ENCODE peak calls at places on chromosomes 1 and 21, in four cellular contexts. One of them, this sample, is unnamed.

GRCh38 chr1:228445867-228446584 is 29.4 kb upstream of the TRIM17 start:
- DNase-seq in bronchial epithelial cell: peak
- DNase-seq in fibroblast of the aortic adventitia: peak
- DNase-seq in BJ: no peak
- DNase-seq in this sample: no peak

GRCh38 chr1:244861683-244862082 is 2.7 kb downstream of the HNRNPU start:
- DNase-seq in fibroblast of the aortic adventitia: peak
- DNase-seq in bronchial epithelial cell: no peak
- DNase-seq in BJ: no peak
- DNase-seq in this sample: no peak

GRCh38 chr21:32423846-32424535 is 11.5 kb downstream of the EVA1C start:
- DNase-seq in fibroblast of the aortic adventitia: no peak
- DNase-seq in BJ: no peak
- DNase-seq in bronchial epithelial cell: no peak
- DNase-seq in this sample: no peak

GRCh38 chr1:203589201-203589600 is 37.4 kb upstream of the ATP2B4 start:
- DNase-seq in BJ: no peak
- DNase-seq in bronchial epithelial cell: no peak
- DNase-seq in fibroblast of the aortic adventitia: no peak
- DNase-seq in this sample: no peak

GRCh38 chr1:112575154-112575804 is 43.7 kb downstream of the ST7L start:
- DNase-seq in BJ: peak
- DNase-seq in fibroblast of the aortic adventitia: peak
- DNase-seq in bronchial epithelial cell: peak
- DNase-seq in this sample: peak

GRCh38 chr1:54814571-54814970 is 13.4 kb upstream of the TTC22 start:
- DNase-seq in BJ: no peak
- DNase-seq in bronchial epithelial cell: no peak
- DNase-seq in fibroblast of the aortic adventitia: no peak
- DNase-seq in this sample: no peak

GRCh38 chr1:94741510-94741909 is 78.6 kb upstream of the SLC44A3 start:
- DNase-seq in BJ: no peak
- DNase-seq in bronchial epithelial cell: no peak
- DNase-seq in fibroblast of the aortic adventitia: no peak
- DNase-seq in this sample: no peak

GRCh38 chr1:200437556-200438203 is 27.8 kb upstream of the ZNF281 start:
- DNase-seq in bronchial epithelial cell: no peak
- DNase-seq in BJ: no peak
- DNase-seq in fibroblast of the aortic adventitia: peak
- DNase-seq in this sample: no peak

GRCh38 chr1:75615664-75616435 is 4.9 kb upstream of the SLC44A5 start:
- DNase-seq in BJ: no peak
- DNase-seq in bronchial epithelial cell: no peak
- DNase-seq in fibroblast of the aortic adventitia: peak
- DNase-seq in this sample: no peak

GRCh38 chr1:82775402-82776000 is 974.8 kb downstream of the ADGRL2 start:
- DNase-seq in fibroblast of the aortic adventitia: peak
- DNase-seq in BJ: no peak
- DNase-seq in bronchial epithelial cell: peak
- DNase-seq in this sample: no peak

GRCh38 chr1:30342535-30343141 is 380.7 kb downstream of the MATN1 start:
- DNase-seq in bronchial epithelial cell: no peak
- DNase-seq in BJ: no peak
- DNase-seq in fibroblast of the aortic adventitia: no peak
- DNase-seq in this sample: no peak

GRCh38 chr1:4652631-4653327 is 1.6 kb upstream of the AJAP1 start:
- DNase-seq in fibroblast of the aortic adventitia: peak
- DNase-seq in bronchial epithelial cell: no peak
- DNase-seq in BJ: no peak
- DNase-seq in this sample: no peak

GRCh38 chr1:181351740-181352139 is 131.6 kb upstream of the CACNA1E start:
- DNase-seq in fibroblast of the aortic adventitia: no peak
- DNase-seq in BJ: no peak
- DNase-seq in bronchial epithelial cell: no peak
- DNase-seq in this sample: no peak

GRCh38 chr1:116497660-116498059 is 73.2 kb downstream of the CD58 start:
- DNase-seq in BJ: no peak
- DNase-seq in fibroblast of the aortic adventitia: peak
- DNase-seq in bronchial epithelial cell: no peak
- DNase-seq in this sample: no peak

GRCh38 chr1:199759268-199759724 is 268.2 kb upstream of the NR5A2 start:
- DNase-seq in fibroblast of the aortic adventitia: peak
- DNase-seq in BJ: no peak
- DNase-seq in bronchial epithelial cell: peak
- DNase-seq in this sample: no peak

GRCh38 chr1:160884579-160884978 is 401 bp downstream of the ITLN1 start:
- DNase-seq in fibroblast of the aortic adventitia: no peak
- DNase-seq in BJ: no peak
- DNase-seq in bronchial epithelial cell: peak
- DNase-seq in this sample: no peak

GRCh38 chr1:54353959-54354358 is 52.2 kb downstream of the SSBP3 start:
- DNase-seq in fibroblast of the aortic adventitia: no peak
- DNase-seq in BJ: no peak
- DNase-seq in bronchial epithelial cell: no peak
- DNase-seq in this sample: no peak

GRCh38 chr1:53025034-53025777 is 36.8 kb upstream of the PODN start:
- DNase-seq in bronchial epithelial cell: peak
- DNase-seq in BJ: peak
- DNase-seq in fibroblast of the aortic adventitia: peak
- DNase-seq in this sample: peak

GRCh38 chr1:24266398-24266941 is 52.7 kb upstream of the GRHL3 start:
- DNase-seq in bronchial epithelial cell: peak
- DNase-seq in BJ: peak
- DNase-seq in fibroblast of the aortic adventitia: peak
- DNase-seq in this sample: peak

GRCh38 chr1:116763787-116764465 is 9.7 kb downstream of the CD2 start:
- DNase-seq in fibroblast of the aortic adventitia: no peak
- DNase-seq in BJ: no peak
- DNase-seq in bronchial epithelial cell: peak
- DNase-seq in this sample: no peak

GRCh38 chr1:228350831-228351781 is 55.5 kb downstream of the TRIM11 start:
- DNase-seq in BJ: no peak
- DNase-seq in bronchial epithelial cell: no peak
- DNase-seq in fibroblast of the aortic adventitia: no peak
- DNase-seq in this sample: no peak

GRCh38 chr1:213669964-213670691 is 317.6 kb upstream of the PROX1 start:
- DNase-seq in BJ: no peak
- DNase-seq in fibroblast of the aortic adventitia: no peak
- DNase-seq in bronchial epithelial cell: no peak
- DNase-seq in this sample: no peak

GRCh38 chr1:39238476-39238875 is 34.0 kb downstream of the MACF1 start:
- DNase-seq in bronchial epithelial cell: peak
- DNase-seq in BJ: no peak
- DNase-seq in fibroblast of the aortic adventitia: peak
- DNase-seq in this sample: peak

GRCh38 chr1:1061682-1062363 is 12.3 kb downstream of the RNF223 start:
- DNase-seq in BJ: no peak
- DNase-seq in bronchial epithelial cell: no peak
- DNase-seq in fibroblast of the aortic adventitia: no peak
- DNase-seq in this sample: no peak

GRCh38 chr21:14762734-14763694 is 216.9 kb upstream of the SAMSN1 start:
- DNase-seq in BJ: no peak
- DNase-seq in bronchial epithelial cell: no peak
- DNase-seq in fibroblast of the aortic adventitia: no peak
- DNase-seq in this sample: no peak

GRCh38 chr1:116254001-116254400 is 119.0 kb upstream of the ATP1A1 start:
- DNase-seq in BJ: no peak
- DNase-seq in fibroblast of the aortic adventitia: no peak
- DNase-seq in bronchial epithelial cell: no peak
- DNase-seq in this sample: no peak

GRCh38 chr1:114282751-114283403 is 129.2 kb upstream of the SYT6 start:
- DNase-seq in bronchial epithelial cell: peak
- DNase-seq in fibroblast of the aortic adventitia: peak
- DNase-seq in BJ: peak
- DNase-seq in this sample: peak

GRCh38 chr1:182754915-182755314 is 34.7 kb upstream of the NPL start:
- DNase-seq in BJ: no peak
- DNase-seq in bronchial epithelial cell: peak
- DNase-seq in fibroblast of the aortic adventitia: no peak
- DNase-seq in this sample: no peak

GRCh38 chr1:174965006-174965971 is 34.5 kb upstream of the CACYBP start:
- DNase-seq in fibroblast of the aortic adventitia: peak
- DNase-seq in bronchial epithelial cell: peak
- DNase-seq in BJ: no peak
- DNase-seq in this sample: peak

GRCh38 chr1:174963547-174964125 is 36.1 kb upstream of the CACYBP start:
- DNase-seq in fibroblast of the aortic adventitia: no peak
- DNase-seq in BJ: no peak
- DNase-seq in bronchial epithelial cell: no peak
- DNase-seq in this sample: no peak

GRCh38 chr1:174964261-174964984 is 35.3 kb upstream of the CACYBP start:
- DNase-seq in bronchial epithelial cell: peak
- DNase-seq in BJ: no peak
- DNase-seq in fibroblast of the aortic adventitia: peak
- DNase-seq in this sample: no peak

GRCh38 chr1:174967845-174968705 is 31.7 kb upstream of the CACYBP start:
- DNase-seq in bronchial epithelial cell: no peak
- DNase-seq in BJ: no peak
- DNase-seq in fibroblast of the aortic adventitia: no peak
- DNase-seq in this sample: no peak

GRCh38 chr1:174966000-174966572 is 33.7 kb upstream of the CACYBP start:
- DNase-seq in fibroblast of the aortic adventitia: peak
- DNase-seq in bronchial epithelial cell: peak
- DNase-seq in BJ: no peak
- DNase-seq in this sample: no peak
- H3K4me3 ChIP-seq in fibroblast of the aortic adventitia: no peak
- H3K4me3 ChIP-seq in bronchial epithelial cell: no peak
- H3K4me3 ChIP-seq in BJ: no peak
- H3K4me3 ChIP-seq in this sample: no peak

GRCh38 chr1:10760566-10761502 is 35.6 kb downstream of the CASZ1 start:
- DNase-seq in fibroblast of the aortic adventitia: no peak
- DNase-seq in bronchial epithelial cell: no peak
- DNase-seq in BJ: no peak
- DNase-seq in this sample: no peak
- H3K4me3 ChIP-seq in fibroblast of the aortic adventitia: no peak
- H3K4me3 ChIP-seq in bronchial epithelial cell: no peak
- H3K4me3 ChIP-seq in BJ: no peak
- H3K4me3 ChIP-seq in this sample: no peak

DNA sequence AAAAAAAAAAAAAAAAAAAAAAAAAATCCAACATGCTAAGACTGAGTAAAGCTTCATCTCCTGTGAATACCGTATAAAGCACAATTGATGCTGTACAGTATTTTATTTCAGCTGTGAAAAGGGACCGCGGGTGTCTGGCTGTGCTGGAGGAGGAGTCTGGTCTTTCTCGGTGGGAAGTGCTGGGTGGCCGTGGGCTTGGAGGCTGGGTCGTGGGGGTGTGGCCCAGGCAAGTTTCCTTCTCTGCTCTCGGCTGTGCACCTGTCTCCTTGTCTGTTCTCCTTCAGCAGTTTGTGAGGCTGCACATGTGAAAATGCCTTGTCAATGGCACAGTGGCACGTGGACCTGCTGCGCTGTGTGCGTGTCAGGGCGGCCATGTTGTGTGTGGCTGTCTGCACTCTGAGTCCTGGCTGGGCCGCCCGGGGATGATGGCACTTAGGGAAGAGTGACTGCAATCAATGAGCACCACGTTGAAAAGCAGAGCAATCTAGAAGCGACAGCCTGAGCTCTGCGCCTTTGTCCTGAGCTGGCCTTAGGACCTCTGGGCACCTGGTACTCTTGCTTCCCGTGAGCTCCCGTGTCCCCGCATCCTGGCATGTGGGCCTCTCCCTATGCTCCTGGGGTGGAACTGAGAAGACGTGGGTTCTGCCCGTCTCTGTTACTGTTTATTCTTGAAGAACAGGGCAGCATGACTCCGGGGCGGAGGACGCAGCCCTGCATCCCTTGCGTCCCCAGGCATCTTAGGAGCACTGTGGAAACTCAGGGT is 14.5 kb downstream of the AGPAT3 start:
- DNase-seq in fibroblast of the aortic adventitia: no peak
- DNase-seq in bronchial epithelial cell: no peak
- DNase-seq in BJ: no peak
- DNase-seq in this sample: no peak
- H3K4me3 ChIP-seq in fibroblast of the aortic adventitia: no peak
- H3K4me3 ChIP-seq in bronchial epithelial cell: no peak
- H3K4me3 ChIP-seq in BJ: no peak
- H3K4me3 ChIP-seq in this sample: no peak

GRCh38 chr1:13732971-13733667 is 33.1 kb downstream of the PRDM2 start:
- DNase-seq in bronchial epithelial cell: no peak
- DNase-seq in fibroblast of the aortic adventitia: no peak
- DNase-seq in BJ: no peak
- DNase-seq in this sample: no peak

GRCh38 chr1:13730751-13731482 is 30.9 kb downstream of the PRDM2 start:
- DNase-seq in bronchial epithelial cell: peak
- DNase-seq in BJ: no peak
- DNase-seq in fibroblast of the aortic adventitia: no peak
- DNase-seq in this sample: no peak

GRCh38 chr1:13735168-13735930 is 35.4 kb downstream of the PRDM2 start:
- DNase-seq in bronchial epithelial cell: no peak
- DNase-seq in fibroblast of the aortic adventitia: peak
- DNase-seq in BJ: no peak
- DNase-seq in this sample: no peak

GRCh38 chr1:13731897-13732296 is 31.9 kb downstream of the PRDM2 start:
- DNase-seq in bronchial epithelial cell: no peak
- DNase-seq in fibroblast of the aortic adventitia: no peak
- DNase-seq in BJ: no peak
- DNase-seq in this sample: no peak

GRCh38 chr1:13733705-13734104 is 33.7 kb downstream of the PRDM2 start:
- DNase-seq in BJ: no peak
- DNase-seq in fibroblast of the aortic adventitia: no peak
- DNase-seq in bronchial epithelial cell: no peak
- DNase-seq in this sample: no peak
- H3K4me3 ChIP-seq in BJ: no peak
- H3K4me3 ChIP-seq in fibroblast of the aortic adventitia: no peak
- H3K4me3 ChIP-seq in bronchial epithelial cell: no peak
- H3K4me3 ChIP-seq in this sample: no peak

GRCh38 chr1:110260194-110260593 is 50.1 kb downstream of the KCNC4 start:
- DNase-seq in fibroblast of the aortic adventitia: no peak
- DNase-seq in BJ: no peak
- DNase-seq in bronchial epithelial cell: no peak
- DNase-seq in this sample: no peak
- H3K4me3 ChIP-seq in fibroblast of the aortic adventitia: no peak
- H3K4me3 ChIP-seq in BJ: no peak
- H3K4me3 ChIP-seq in bronchial epithelial cell: no peak
- H3K4me3 ChIP-seq in this sample: no peak

GRCh38 chr21:38912789-38913119 is 107.0 kb downstream of the ETS2 start:
- DNase-seq in fibroblast of the aortic adventitia: no peak
- DNase-seq in bronchial epithelial cell: no peak
- DNase-seq in BJ: no peak
- DNase-seq in this sample: no peak

GRCh38 chr21:38914531-38915385 is 109.0 kb downstream of the ETS2 start:
- DNase-seq in fibroblast of the aortic adventitia: peak
- DNase-seq in BJ: no peak
- DNase-seq in bronchial epithelial cell: peak
- DNase-seq in this sample: no peak

GRCh38 chr21:38912355-38912619 is 106.6 kb downstream of the ETS2 start:
- DNase-seq in BJ: no peak
- DNase-seq in bronchial epithelial cell: no peak
- DNase-seq in fibroblast of the aortic adventitia: peak
- DNase-seq in this sample: peak

GRCh38 chr21:38914071-38914491 is 108.4 kb downstream of the ETS2 start:
- DNase-seq in fibroblast of the aortic adventitia: peak
- DNase-seq in BJ: no peak
- DNase-seq in bronchial epithelial cell: no peak
- DNase-seq in this sample: no peak

GRCh38 chr21:38913120-38913975 is 107.6 kb downstream of the ETS2 start:
- DNase-seq in BJ: no peak
- DNase-seq in bronchial epithelial cell: peak
- DNase-seq in fibroblast of the aortic adventitia: peak
- DNase-seq in this sample: no peak
- H3K4me3 ChIP-seq in BJ: no peak
- H3K4me3 ChIP-seq in bronchial epithelial cell: no peak
- H3K4me3 ChIP-seq in fibroblast of the aortic adventitia: peak
- H3K4me3 ChIP-seq in this sample: no peak